ENCODE peak calls at places on chromosomes 4 and X, in nine cellular contexts. L is nephron progenitor cell, Y is T-helper 2 cell, J is fibroblast of pulmonary artery, V is endothelial cell, S is AG08396, Z is heart right ventricle, N is GM04503, X is putamen. O is an unnamed sample.

GRCh38 chrX:119252716-119253115 is 16.6 kb downstream of the PGRMC1 start:
- DNase-seq in J (no peak), V (no peak), Z (no peak), X (no peak), S (no peak), L (no peak), N (no peak), Y (no peak), O (no peak)

GRCh38 chr4:139704915-139705485 is 39.4 kb downstream of the MGST2 start:
- DNase-seq in Y (no peak), V (no peak), J (no peak), X (no peak), S (no peak), N (no peak), L (no peak), Z (no peak), O (no peak)

GRCh38 chrX:22652596-22652995 is 347.2 kb upstream of the DDX53 start:
- DNase-seq in X (peak), J (peak), V (no peak), N (no peak), Z (peak), L (peak), Y (no peak), S (peak), O (no peak)

GRCh38 chr4:180840142-180840541 is 1403.1 kb upstream of the TENM3 start:
- DNase-seq in Z (no peak), X (no peak), V (no peak), N (no peak), J (no peak), L (no peak), Y (no peak), S (no peak), O (no peak)

GRCh38 chrX:108468486-108468885 is 28.8 kb downstream of the COL4A5 start:
- DNase-seq in X (no peak), L (no peak), Y (no peak), N (no peak), J (peak), S (no peak), Z (no peak), V (no peak), O (no peak)

GRCh38 chr4:173498771-173499170 is 31.3 kb downstream of the HAND2 start:
- DNase-seq in N (no peak), V (no peak), X (no peak), S (no peak), Y (no peak), L (no peak), J (no peak), Z (no peak), O (no peak)

GRCh38 chr4:5712517-5712916 is 1.5 kb downstream of the EVC start:
- DNase-seq in Z (no peak), N (no peak), X (no peak), L (no peak), J (peak), V (no peak), S (no peak), Y (no peak), O (no peak)

GRCh38 chr4:7843831-7844230 is 95.8 kb downstream of the AFAP1 start:
- DNase-seq in S (no peak), L (no peak), Z (no peak), V (no peak), N (no peak), Y (no peak), J (no peak), X (no peak), O (no peak)

GRCh38 chr4:56656346-56656643 is 24.8 kb downstream of the HOPX start:
- DNase-seq in S (peak), Z (peak), L (peak), J (no peak), Y (no peak), N (no peak), V (peak), X (no peak), O (no peak)

GRCh38 chr4:2257361-2258001 is 4.4 kb downstream of the MXD4 start:
- DNase-seq in Y (no peak), Z (peak), L (no peak), N (no peak), V (peak), J (no peak), X (no peak), S (no peak), O (no peak)

GRCh38 chr4:190014771-190015537 is 12.1 kb downstream of the FRG2 start:
- DNase-seq in N (no peak), X (no peak), Z (no peak), Y (no peak), S (no peak), L (no peak), V (peak), J (no peak), O (no peak)

GRCh38 chr4:69517674-69518073 is 22.0 kb upstream of the UGT2B4 start:
- DNase-seq in V (no peak), J (no peak), S (no peak), Y (no peak), Z (no peak), X (no peak), N (no peak), L (no peak), O (no peak)